ENCODE peak calls at places on chromosomes 16 and 17, in seven cellular contexts. Z is EH; K is body of pancreas; I is endothelial cell of umbilical vein; F is activated T-cell treated with anti-CD3 and anti-CD28 coated beads, Interleukin-2, amount 50 U/mL, for 4 hours; D is PC-9; J is NCI-H2081. A is an unnamed sample.
A peak's percentile ranks its signal among the peaks of the same experiment; 100 is the strongest.

GRCh38 chr16:78505544-78506371 is 406.3 kb downstream of the WWOX start:
- DNase-seq in F (no peak), D (no peak), I (no peak), K (peak; percentile 40), J (no peak), Z (no peak), A (no peak)

GRCh38 chr17:79047923-79048825 is 24.2 kb downstream of the C1QTNF1 start:
- DNase-seq in I (no peak), D (no peak), Z (no peak), F (no peak), K (no peak), J (no peak), A (no peak)

GRCh38 chr17:59839646-59840328 is 53.0 kb downstream of the TUBD1 start:
- DNase-seq in I (no peak), D (peak; percentile 48), J (no peak), F (peak; percentile 10), Z (peak; percentile 56), K (no peak), A (no peak)

GRCh38 chr16:80997139-80997798 is 9.4 kb downstream of the CMC2 start:
- DNase-seq in D (no peak), I (peak; percentile 54), K (no peak), F (no peak), Z (peak; percentile 50), J (no peak), A (no peak)

GRCh38 chr16:66335704-66336329 is 30.7 kb upstream of the CDH5 start:
- DNase-seq in D (no peak), J (peak; percentile 85), F (no peak), Z (peak; percentile 45), K (no peak), I (peak; percentile 43), A (no peak)

GRCh38 chr16:88050952-88051660 is 99.9 kb downstream of the BANP start:
- DNase-seq in Z (no peak), F (no peak), K (no peak), I (no peak), D (no peak), J (no peak), A (no peak)

GRCh38 chr17:28907709-28908475 is 5.0 kb upstream of the DHRS13 start:
- DNase-seq in Z (no peak), J (no peak), I (no peak), D (no peak), K (no peak), F (no peak), A (no peak)

GRCh38 chr17:67518881-67519280 is 141.8 kb downstream of the PITPNC1 start:
- DNase-seq in D (no peak), J (no peak), Z (peak; percentile 42), I (no peak), F (no peak), K (no peak), A (no peak)

GRCh38 chr16:66547101-66547989 is 2.6 kb downstream of the TK2 start:
- DNase-seq in K (no peak), Z (no peak), F (no peak), D (no peak), J (no peak), I (no peak), A (no peak)

GRCh38 chr17:68698761-68699160 is 97.6 kb upstream of the FAM20A start:
- DNase-seq in F (no peak), Z (no peak), J (no peak), D (no peak), I (no peak), K (no peak), A (no peak)

GRCh38 chr17:18185391-18185790 is 1.8 kb downstream of the ALKBH5 start:
- DNase-seq in F (no peak), D (no peak), Z (peak; percentile 69), I (peak; percentile 33), J (no peak), K (no peak), A (no peak)